ENCODE peak calls at places on chromosome 5, in six cellular contexts. C is cardiac fibroblast, P is psoas muscle, J is left lung, L is vagina, X is epithelial cell of esophagus. Z is an unnamed sample.
A peak's percentile ranks its signal among the peaks of the same experiment; 100 is the strongest.

GRCh38 chr5:145697251-145698016 is 137.7 kb downstream of the PRELID2 start:
- DNase-seq in C (peak; percentile 81), P (no peak), J (no peak), L (no peak), X (peak; percentile 65), Z (peak; percentile 2)

GRCh38 chr5:1472964-1473628 is 27.9 kb upstream of the SLC6A3 start:
- DNase-seq in C (no peak), P (peak; percentile 11), J (peak; percentile 69), L (no peak), X (no peak), Z (no peak)

GRCh38 chr5:130549884-130550552 is 615.0 kb downstream of the HINT1 start:
- DNase-seq in C (peak; percentile 89), P (peak; percentile 12), J (no peak), L (no peak), X (peak; percentile 83), Z (peak; percentile 60)

GRCh38 chr5:93017854-93018253 is 563.2 kb downstream of the NR2F1-AS1 start:
- DNase-seq in C (peak; percentile 76), P (no peak), J (no peak), L (no peak), X (peak; percentile 93), Z (peak; percentile 34)

GRCh38 chr5:169875091-169875727 is 105.1 kb downstream of the INSYN2B start:
- DNase-seq in C (peak; percentile 59), P (no peak), J (no peak), L (no peak), X (peak; percentile 42), Z (no peak)

GRCh38 chr5:1040571-1040970 is 32.0 kb downstream of the NKD2 start:
- DNase-seq in C (no peak), P (peak; percentile 10), J (peak; percentile 37), L (no peak), X (no peak), Z (no peak)

GRCh38 chr5:131163315-131164119 is 1.5 kb downstream of the HINT1 start:
- DNase-seq in C (peak; percentile 50), P (no peak), J (no peak), L (no peak), X (peak; percentile 19), Z (peak; percentile 2)

GRCh38 chr5:81420039-81420667 is 26.2 kb upstream of the ACOT12 start:
- DNase-seq in C (peak; percentile 95), P (no peak), J (no peak), L (no peak), X (peak; percentile 90), Z (peak; percentile 93)

GRCh38 chr5:132681983-132682382 is 8.2 kb downstream of the IL4 start:
- DNase-seq in C (no peak), P (no peak), J (no peak), L (no peak), X (peak; percentile 45), Z (no peak)

GRCh38 chr5:39422886-39423285 is 1.9 kb downstream of the DAB2 start:
- DNase-seq in C (no peak), P (no peak), J (no peak), L (no peak), X (no peak), Z (no peak)

GRCh38 chr5:57276353-57276752 is 102.5 kb downstream of the GPBP1 start:
- DNase-seq in C (peak; percentile 34), P (no peak), J (no peak), L (no peak), X (no peak), Z (no peak)

GRCh38 chr5:57280811-57281301 is 107.0 kb downstream of the GPBP1 start:
- DNase-seq in C (peak; percentile 18), P (no peak), J (no peak), L (no peak), X (peak; percentile 92), Z (no peak)

GRCh38 chr5:57277085-57277484 is 103.2 kb downstream of the GPBP1 start:
- DNase-seq in C (peak; percentile 65), P (no peak), J (no peak), L (no peak), X (peak; percentile 33), Z (peak; percentile 16)
- TF ChIP-seq CTCF in C (no peak), P (no peak), J (no peak), L (no peak), X (peak; percentile 14), Z (no peak)

DNA sequence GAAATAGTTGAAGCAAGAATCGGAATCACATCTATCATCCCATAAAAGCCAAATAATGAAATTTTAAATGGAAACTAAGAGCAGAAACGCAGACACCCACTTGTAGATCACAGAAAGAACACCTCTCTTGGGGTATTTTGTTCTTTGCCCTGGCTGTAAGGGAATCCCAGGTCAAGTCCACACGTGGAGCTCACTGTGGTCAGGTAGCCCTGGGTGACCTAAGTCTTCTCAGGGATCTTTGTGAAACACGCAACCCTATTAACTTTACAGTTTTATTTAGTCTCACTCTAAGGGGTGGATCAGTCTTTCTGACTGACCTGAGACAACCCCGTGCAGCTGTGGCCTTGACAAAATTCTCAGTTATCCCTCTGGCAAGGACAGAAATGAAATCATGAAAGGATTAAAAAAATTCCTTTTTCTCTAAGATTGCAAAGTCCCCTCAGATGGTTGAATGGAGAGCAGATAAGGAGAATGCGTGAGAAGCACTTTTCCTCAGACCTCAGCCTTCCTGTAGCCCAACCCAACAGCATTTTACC is 111.6 kb downstream of the NREP start:
- DNase-seq in C (no peak), P (no peak), J (no peak), L (no peak), X (no peak), Z (no peak)
- TF ChIP-seq CTCF in C (no peak), P (no peak), J (no peak), L (no peak), X (no peak), Z (no peak)

GRCh38 chr5:41524174-41524573 is 13.8 kb upstream of the PLCXD3 start:
- DNase-seq in C (peak; percentile 24), P (no peak), J (no peak), L (no peak), X (peak; percentile 6), Z (no peak)
- TF ChIP-seq CTCF in C (peak; percentile 26), P (no peak), J (no peak), L (no peak), X (peak; percentile 4), Z (no peak)

GRCh38 chr5:122470365-122470764 is 158.3 kb downstream of the SNCAIP start:
- DNase-seq in C (no peak), P (no peak), J (no peak), L (no peak), X (no peak), Z (no peak)

GRCh38 chr5:122465994-122466393 is 154.0 kb downstream of the SNCAIP start:
- DNase-seq in C (no peak), P (no peak), J (no peak), L (no peak), X (no peak), Z (no peak)

GRCh38 chr5:122471031-122471751 is 159.2 kb downstream of the SNCAIP start:
- DNase-seq in C (no peak), P (no peak), J (no peak), L (no peak), X (no peak), Z (no peak)

GRCh38 chr5:122469520-122469919 is 157.5 kb downstream of the SNCAIP start:
- DNase-seq in C (no peak), P (no peak), J (no peak), L (no peak), X (no peak), Z (no peak)

DNA sequence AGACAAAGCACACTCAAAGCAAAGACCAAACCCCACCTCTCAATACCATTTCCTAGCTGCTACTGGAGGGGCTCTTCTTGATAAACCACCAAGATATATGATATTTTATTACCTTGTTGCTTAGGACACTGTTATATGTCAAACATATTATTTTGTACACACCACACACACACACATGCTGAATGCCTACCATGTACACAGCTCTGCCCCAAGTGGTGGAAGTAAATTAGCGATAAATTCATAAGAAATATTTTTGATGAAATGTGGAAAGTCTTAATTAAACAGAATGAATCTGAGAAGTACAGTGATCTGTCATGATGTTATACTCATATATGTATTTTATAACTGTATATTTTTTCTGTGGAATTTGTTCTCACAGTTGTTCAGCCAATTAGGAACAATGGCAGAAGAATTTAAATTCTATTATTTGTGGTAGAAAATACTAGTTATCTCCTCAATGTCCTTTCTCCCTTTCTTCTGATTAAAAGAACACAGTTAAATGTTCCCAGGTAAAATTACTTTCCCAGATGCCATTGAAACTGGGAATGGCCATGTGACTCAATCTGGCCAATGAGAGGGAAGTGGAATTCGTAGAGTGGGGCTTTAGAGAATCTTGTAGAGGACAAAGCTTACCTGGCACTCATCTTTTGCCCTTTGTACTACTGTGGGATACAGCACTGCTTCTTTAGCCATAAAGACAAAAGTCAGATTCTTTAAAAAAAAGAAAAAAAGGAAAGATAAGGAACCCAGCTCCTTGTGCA is 156.5 kb downstream of the SNCAIP start:
- DNase-seq in C (no peak), P (no peak), J (no peak), L (no peak), X (no peak), Z (no peak)
- TF ChIP-seq CTCF in C (peak; percentile 2), P (no peak), J (no peak), L (no peak), X (no peak), Z (no peak)

GRCh38 chr5:157743163-157744054 is at the start of gene LSM11:
- DNase-seq in C (peak; percentile 78), P (peak; percentile 89), J (peak; percentile 100), L (no peak), X (peak; percentile 88), Z (peak; percentile 59)

GRCh38 chr5:157739388-157740045 is 4.0 kb upstream of the LSM11 start:
- DNase-seq in C (no peak), P (no peak), J (no peak), L (no peak), X (no peak), Z (no peak)

GRCh38 chr5:157744055-157745011 is 821 bp downstream of the LSM11 start:
- DNase-seq in C (no peak), P (no peak), J (peak; percentile 90), L (no peak), X (peak; percentile 15), Z (no peak)

GRCh38 chr5:157735991-157736390 is 4.8 kb downstream of the THG1L start:
- DNase-seq in C (no peak), P (no peak), J (no peak), L (no peak), X (peak; percentile 58), Z (no peak)

GRCh38 chr5:157740211-157740610 is 3.3 kb upstream of the LSM11 start:
- DNase-seq in C (no peak), P (no peak), J (no peak), L (no peak), X (peak; percentile 56), Z (no peak)
- TF ChIP-seq CTCF in C (peak; percentile 59), P (peak; percentile 17), J (peak; percentile 25), L (peak; percentile 1), X (peak; percentile 62), Z (peak; percentile 52)

DNA sequence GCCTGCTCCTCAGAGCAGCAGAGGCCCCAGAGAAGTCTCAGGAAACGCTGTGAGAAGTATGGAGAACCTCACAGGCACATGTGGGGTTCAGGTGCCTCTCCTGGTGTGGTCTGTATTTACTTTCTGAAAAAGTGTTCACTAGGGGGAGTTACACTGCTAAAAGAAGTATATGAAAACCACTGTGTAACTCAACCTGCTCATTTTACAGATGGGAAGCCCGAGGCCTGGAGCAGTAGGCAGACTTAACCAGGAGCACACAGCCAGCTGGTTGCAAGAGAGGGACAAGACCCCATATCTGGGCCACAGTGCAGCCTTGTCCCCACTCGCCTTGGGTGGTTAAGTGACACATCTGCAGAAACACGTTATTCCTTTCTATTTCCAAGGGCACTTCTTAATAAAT is 112.8 kb upstream of the SAP30L start:
- DNase-seq in C (no peak), P (no peak), J (no peak), L (no peak), X (no peak), Z (no peak)
- TF ChIP-seq CTCF in C (no peak), P (no peak), J (no peak), L (no peak), X (no peak), Z (no peak)

GRCh38 chr5:136018814-136019777 is 9.7 kb upstream of the TGFBI start:
- DNase-seq in C (peak; percentile 99), P (peak; percentile 29), J (no peak), L (no peak), X (peak; percentile 50), Z (peak; percentile 99)
- TF ChIP-seq CTCF in C (peak; percentile 55), P (peak; percentile 14), J (no peak), L (no peak), X (peak; percentile 2), Z (peak; percentile 53)